ENCODE peak calls at places on chromosomes 2 and 18, in four cellular contexts. C, S, Y and K are unnamed samples.

GRCh38 chr2:24970483-24971299 is 1.1 kb downstream of the DNAJC27 start:
- DNase-seq in C (no peak), S (no peak), Y (peak; percentile 51), K (peak; percentile 18)

GRCh38 chr2:74945783-74946165 is 12.7 kb upstream of the POLE4 start:
- DNase-seq in C (peak; percentile 56), S (no peak), Y (peak; percentile 93), K (no peak)

GRCh38 chr2:58447586-58447985 is 206.5 kb upstream of the FANCL start:
- DNase-seq in C (no peak), S (no peak), Y (no peak), K (no peak)

GRCh38 chr2:158923180-158923594 is 45.3 kb upstream of the TANC1 start:
- DNase-seq in C (no peak), S (no peak), Y (peak; percentile 34), K (no peak)

GRCh38 chr2:75800456-75800855 is 89.7 kb upstream of the GCFC2 start:
- DNase-seq in C (no peak), S (no peak), Y (no peak), K (no peak)

GRCh38 chr18:27667064-27667463 is 482.0 kb upstream of the CHST9 start:
- DNase-seq in C (no peak), S (no peak), Y (no peak), K (no peak)

GRCh38 chr18:51527826-51528225 is 330.3 kb upstream of the MEX3C start:
- DNase-seq in C (no peak), S (no peak), Y (no peak), K (no peak)

GRCh38 chr2:119223521-119224390 is at the start of gene STEAP3:
- DNase-seq in C (no peak), S (peak; percentile 88), Y (peak; percentile 66), K (no peak)

GRCh38 chr2:64654993-64655666 is 1.4 kb upstream of the SERTAD2 start:
- DNase-seq in C (no peak), S (no peak), Y (peak; percentile 31), K (no peak)

GRCh38 chr2:54524236-54524991 is 68.3 kb downstream of the SPTBN1 start:
- DNase-seq in C (peak; percentile 55), S (peak; percentile 67), Y (peak; percentile 64), K (peak; percentile 77)

GRCh38 chr2:209368924-209369323 is 54.9 kb upstream of the MAP2 start:
- DNase-seq in C (peak; percentile 70), S (peak; percentile 87), Y (peak; percentile 91), K (peak; percentile 90)

GRCh38 chr2:133747965-133748700 is 179.9 kb upstream of the NCKAP5 start:
- DNase-seq in C (no peak), S (no peak), Y (no peak), K (no peak)

GRCh38 chr2:241190291-241190981 is 2.0 kb downstream of the ANO7 start:
- DNase-seq in C (no peak), S (no peak), Y (no peak), K (no peak)

GRCh38 chr2:71614976-71615768 is 161.8 kb downstream of the DYSF start:
- DNase-seq in C (peak; percentile 27), S (peak; percentile 89), Y (peak; percentile 97), K (no peak)

GRCh38 chr2:230865766-230866703 is 1.3 kb downstream of the ITM2C start:
- DNase-seq in C (no peak), S (no peak), Y (peak; percentile 52), K (no peak)
- H3K4me3 ChIP-seq in C (peak overlapping the region; percentile 49), S (peak overlapping the region; percentile 96), Y (peak overlapping the region; percentile 99), K (peak overlapping the region; percentile 79)

GRCh38 chr2:86035371-86035882 is 70.3 kb downstream of the POLR1A start:
- DNase-seq in C (no peak), S (no peak), Y (no peak), K (no peak)
- H3K4me3 ChIP-seq in C (no peak overlapping the region), S (no peak overlapping the region), Y (no peak overlapping the region), K (no peak overlapping the region)

GRCh38 chr18:46337206-46337710 is 233.1 kb downstream of the HAUS1 start:
- DNase-seq in C (no peak), S (no peak), Y (no peak), K (no peak)
- H3K4me3 ChIP-seq in C (no peak overlapping the region), S (no peak overlapping the region), Y (no peak overlapping the region), K (no peak overlapping the region)

GRCh38 chr2:179861777-179862117 is 335 bp upstream of the ZNF385B start:
- DNase-seq in C (no peak), S (no peak), Y (no peak), K (no peak)
- H3K4me3 ChIP-seq in C (peak overlapping the region; percentile 65), S (peak overlapping the region; percentile 61), Y (peak overlapping the region; percentile 74), K (peak overlapping the region; percentile 44)

GRCh38 chr2:187349328-187349944 is 98.6 kb downstream of the CALCRL start:
- DNase-seq in C (no peak), S (no peak), Y (peak; percentile 70), K (no peak)
- H3K4me3 ChIP-seq in C (no peak overlapping the region), S (no peak overlapping the region), Y (no peak overlapping the region), K (no peak overlapping the region)